ENCODE peak calls at places on chromosomes 2 and 18, in five cellular contexts. G is HCEC 1CT, N is glomerular endothelial cell, H is hippocampal formation, Q is amniotic stem cell. V is an unnamed sample.

GRCh38 chr18:36169938-36170337 is 17.4 kb upstream of the MOCOS start:
- DNase-seq in G (no peak), N (no peak), H (no peak), Q (no peak), V (no peak)

GRCh38 chr2:149926149-149926548 is 338.6 kb upstream of the MMADHC start:
- DNase-seq in G (no peak), N (no peak), H (no peak), Q (no peak), V (no peak)

GRCh38 chr2:134679740-134680139 is 39.1 kb downstream of the TMEM163 start:
- DNase-seq in G (no peak), N (no peak), H (no peak), Q (no peak), V (no peak)

GRCh38 chr18:27674411-27674810 is 489.3 kb upstream of the CHST9 start:
- DNase-seq in G (no peak), N (no peak), H (no peak), Q (peak; percentile 12), V (no peak)

GRCh38 chr2:147709655-147710054 is 135.2 kb upstream of the ACVR2A start:
- DNase-seq in G (no peak), N (no peak), H (no peak), Q (no peak), V (no peak)

GRCh38 chr2:55518846-55519167 is 711 bp upstream of the CFAP36 start:
- DNase-seq in G (no peak), N (no peak), H (peak; percentile 24), Q (no peak), V (peak; percentile 53)

GRCh38 chr2:238689871-238690672 is 157.8 kb upstream of the TWIST2 start:
- DNase-seq in G (no peak), N (no peak), H (no peak), Q (no peak), V (no peak)

GRCh38 chr18:3508576-3509559 is 58.9 kb downstream of the TGIF1 start:
- DNase-seq in G (no peak), N (no peak), H (no peak), Q (no peak), V (peak; percentile 40)

GRCh38 chr2:131488306-131489205 is 3.6 kb downstream of the MZT2A start:
- DNase-seq in G (no peak), N (no peak), H (no peak), Q (no peak), V (no peak)

GRCh38 chr2:6909431-6910385 is 7.5 kb upstream of the RNF144A start:
- DNase-seq in G (no peak), N (no peak), H (no peak), Q (no peak), V (no peak)

GRCh38 chr18:61655630-61656029 is 237.2 kb downstream of the RNF152 start:
- DNase-seq in G (no peak), N (no peak), H (no peak), Q (no peak), V (no peak)

GRCh38 chr2:199739413-199740110 is 111.4 kb downstream of the FTCDNL1 start:
- DNase-seq in G (peak; percentile 48), N (peak; percentile 5), H (peak; percentile 45), Q (peak; percentile 11), V (peak; percentile 10)

GRCh38 chr2:69083126-69083733 is 70.3 kb downstream of the ANTXR1 start:
- DNase-seq in G (peak; percentile 67), N (no peak), H (no peak), Q (no peak), V (no peak)

GRCh38 chr2:15732341-15733077 is 140.8 kb downstream of the DDX1 start:
- DNase-seq in G (no peak), N (no peak), H (no peak), Q (no peak), V (no peak)

GRCh38 chr2:163191372-163191771 is 352.8 kb upstream of the KCNH7 start:
- DNase-seq in G (peak; percentile 42), N (no peak), H (peak; percentile 5), Q (peak; percentile 55), V (peak; percentile 20)

GRCh38 chr18:3552305-3552704 is 102.3 kb downstream of the TGIF1 start:
- DNase-seq in G (no peak), N (no peak), H (no peak), Q (no peak), V (no peak)

GRCh38 chr2:231124833-231125232 is at the start of gene HTR2B:
- DNase-seq in G (peak; percentile 21), N (no peak), H (peak; percentile 30), Q (no peak), V (no peak)

GRCh38 chr2:142176941-142177340 is 46.1 kb upstream of the LRP1B start:
- DNase-seq in G (no peak), N (no peak), H (no peak), Q (no peak), V (no peak)

GRCh38 chr2:101307950-101308431 is 510 bp downstream of the RNF149 start:
- DNase-seq in G (peak; percentile 3), N (no peak), H (no peak), Q (no peak), V (no peak)

GRCh38 chr18:63233334-63233733 is 86.2 kb downstream of the BCL2 start:
- DNase-seq in G (no peak), N (no peak), H (no peak), Q (no peak), V (no peak)

GRCh38 chr2:153495725-153496124 is 17.2 kb upstream of the RPRM start:
- DNase-seq in G (no peak), N (no peak), H (no peak), Q (no peak), V (no peak)